ENCODE peak calls at places on chromosomes 16 and 17, in six cellular contexts. F is GM12878, S is NB4, H is A549, B is HepG2, I is K562. Y is an unnamed sample.
A peak's percentile ranks its signal among the peaks of the same experiment; 100 is the strongest.

GRCh38 chr17:75823257-75824041 is 20.8 kb downstream of the UNC13D start:
- DNase-seq in F (no peak), S (no peak), H (no peak), B (no peak), I (no peak), Y (no peak)

GRCh38 chr16:27703121-27703520 is 153.2 kb downstream of the KATNIP start:
- DNase-seq in F (no peak), S (no peak), H (no peak), B (no peak), I (no peak), Y (no peak)

GRCh38 chr16:88703486-88704309 is 2.5 kb downstream of the RNF166 start:
- DNase-seq in F (no peak), S (peak; percentile 98), H (no peak), B (no peak), I (no peak), Y (peak; percentile 59)

GRCh38 chr16:23857256-23857891 is 21.6 kb downstream of the PRKCB start:
- DNase-seq in F (no peak), S (no peak), H (no peak), B (no peak), I (no peak), Y (no peak)

GRCh38 chr16:35798885-35799426 is 2339.5 kb downstream of the TP53TG3F start:
- DNase-seq in F (no peak), S (no peak), H (no peak), B (no peak), I (no peak), Y (no peak)

GRCh38 chr16:84190731-84191388 is at the start of gene ADAD2:
- DNase-seq in F (no peak), S (peak; percentile 39), H (peak; percentile 31), B (no peak), I (peak; percentile 87), Y (no peak)

GRCh38 chr16:53291757-53292392 is 142.4 kb upstream of the RBL2 start:
- DNase-seq in F (no peak), S (no peak), H (no peak), B (no peak), I (no peak), Y (no peak)

GRCh38 chr16:48526058-48526957 is 83.7 kb downstream of the N4BP1 start:
- DNase-seq in F (peak; percentile 40), S (no peak), H (peak; percentile 44), B (peak; percentile 85), I (no peak), Y (no peak)

GRCh38 chr17:62996221-62996620 is 30.2 kb downstream of the TANC2 start:
- DNase-seq in F (no peak), S (peak; percentile 38), H (no peak), B (no peak), I (no peak), Y (no peak)

GRCh38 chr16:883781-884180 is 83.2 kb upstream of the GNG13 start:
- DNase-seq in F (no peak), S (no peak), H (no peak), B (no peak), I (no peak), Y (no peak)

GRCh38 chr16:50154369-50154947 is 1.4 kb downstream of the TENT4B start:
- DNase-seq in F (no peak), S (peak; percentile 11), H (peak; percentile 12), B (no peak), I (peak; percentile 46), Y (peak; percentile 35)

GRCh38 chr17:44759096-44759915 is 518 bp downstream of the ADAM11 start:
- DNase-seq in F (no peak), S (no peak), H (no peak), B (no peak), I (peak; percentile 39), Y (no peak)

GRCh38 chr17:74432484-74433391 is 850 bp downstream of the GPRC5C start:
- DNase-seq in F (no peak), S (no peak), H (no peak), B (no peak), I (no peak), Y (no peak)

GRCh38 chr16:50839920-50840729 is 98.2 kb downstream of the CYLD start:
- DNase-seq in F (no peak), S (peak; percentile 19), H (no peak), B (no peak), I (no peak), Y (no peak)

GRCh38 chr16:62913333-62913732 is 877.1 kb upstream of the CDH8 start:
- DNase-seq in F (no peak), S (no peak), H (no peak), B (no peak), I (no peak), Y (no peak)

GRCh38 chr16:1642148-1642547 is 30.0 kb downstream of the CRAMP1 start:
- DNase-seq in F (no peak), S (no peak), H (no peak), B (no peak), I (no peak), Y (no peak)

GRCh38 chr17:31525801-31526549 is 134.5 kb downstream of the RAB11FIP4 start:
- DNase-seq in F (no peak), S (no peak), H (peak; percentile 89), B (peak; percentile 24), I (peak; percentile 47), Y (no peak)

GRCh38 chr16:27242868-27243590 is 25.5 kb downstream of the NSMCE1 start:
- DNase-seq in F (peak; percentile 71), S (no peak), H (peak; percentile 35), B (peak; percentile 83), I (peak; percentile 24), Y (peak; percentile 96)

GRCh38 chr16:56506941-56507340 is 12.9 kb downstream of the BBS2 start:
- DNase-seq in F (no peak), S (no peak), H (no peak), B (no peak), I (no peak), Y (peak; percentile 92)

DNA sequence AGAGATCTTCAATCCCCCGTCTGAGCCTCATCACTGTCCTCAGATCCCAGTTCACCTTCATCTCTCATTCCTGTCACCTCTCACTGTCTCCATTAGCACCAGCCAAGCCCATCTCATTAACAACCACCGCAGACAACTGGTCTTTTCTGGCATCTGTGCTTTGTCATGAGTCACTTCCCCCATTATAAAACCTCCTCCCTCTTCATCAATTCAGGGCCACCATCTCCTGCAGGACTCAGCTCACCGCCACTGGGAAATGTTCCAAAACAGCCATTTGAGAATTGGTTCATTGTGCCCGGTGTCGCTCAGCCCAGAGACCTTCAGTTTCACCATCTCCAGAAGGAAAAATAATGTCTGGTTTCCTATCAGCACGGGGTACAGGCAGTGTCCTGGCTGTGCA is 56.9 kb upstream of the TEKT3 start:
- DNase-seq in F (no peak), S (peak; percentile 75), H (no peak), B (no peak), I (no peak), Y (peak; percentile 51)
- TF ChIP-seq MYC in F (no peak), S (no peak), H (no peak), B (no peak), I (no peak), Y (no peak)

GRCh38 chr17:83050651-83051422 is 28.6 kb upstream of the METRNL start:
- DNase-seq in F (no peak), S (no peak), H (no peak), B (no peak), I (no peak), Y (no peak)
- TF ChIP-seq MYC in F (no peak), S (no peak), H (no peak), B (no peak), I (no peak), Y (no peak)

DNA sequence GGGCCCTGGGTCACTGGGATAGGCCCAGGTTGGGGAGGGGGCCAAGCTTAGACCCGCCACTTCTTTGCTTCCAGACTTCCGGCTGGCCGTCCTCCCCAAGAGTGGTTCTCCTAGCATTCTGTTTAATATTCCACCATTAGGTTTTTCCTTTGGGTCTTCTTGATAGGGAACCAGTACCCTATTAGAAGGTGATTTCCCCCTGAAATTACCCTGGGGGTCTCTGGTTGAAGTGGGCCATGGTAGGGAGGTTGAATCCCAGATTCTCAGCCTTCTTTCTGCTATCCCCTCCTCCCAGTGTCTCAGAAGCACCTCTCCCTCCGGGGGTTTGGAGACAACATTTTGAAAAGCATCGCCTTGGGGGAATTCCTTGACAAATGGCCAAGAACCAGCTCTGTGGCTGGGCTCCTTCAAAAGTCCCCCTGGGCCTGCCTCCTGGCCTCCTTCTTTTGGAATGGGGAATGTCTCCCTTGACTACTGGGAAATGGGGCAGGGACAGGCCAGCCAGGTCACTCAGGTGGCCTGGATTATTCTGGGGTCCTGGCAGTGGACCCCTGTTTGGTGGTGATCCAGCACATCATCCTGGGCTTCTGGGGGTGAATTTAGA is 5.7 kb downstream of the LASP1 start:
- DNase-seq in F (no peak), S (no peak), H (no peak), B (no peak), I (no peak), Y (no peak)
- TF ChIP-seq MYC in F (no peak), S (no peak), H (no peak), B (no peak), I (no peak), Y (no peak)

GRCh38 chr17:15741624-15742023 is 9.5 kb downstream of the TBC1D26 start:
- DNase-seq in F (no peak), S (no peak), H (no peak), B (no peak), I (no peak), Y (no peak)
- TF ChIP-seq MYC in F (no peak), S (no peak), H (no peak), B (no peak), I (no peak), Y (no peak)

DNA sequence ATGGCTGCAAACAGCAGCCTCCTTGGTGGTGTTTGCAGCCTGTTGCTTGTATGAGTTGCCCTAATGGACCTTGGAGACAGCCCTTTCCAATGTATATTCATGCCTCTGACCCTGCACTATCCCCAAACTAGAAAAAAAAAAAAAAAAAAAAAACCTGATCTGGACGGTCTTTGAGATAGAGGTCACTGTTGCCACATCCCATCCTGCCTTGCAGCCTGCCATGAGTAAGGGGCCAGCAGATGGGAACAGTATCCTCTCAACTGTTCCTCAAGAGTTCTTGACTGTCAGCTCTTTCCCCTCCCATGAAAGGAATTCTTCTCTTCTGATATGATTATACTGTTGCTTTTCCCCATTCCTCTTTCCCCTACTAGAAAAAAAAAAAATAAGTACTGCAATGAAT is 152.4 kb downstream of the SSH2 start:
- DNase-seq in F (no peak), S (no peak), H (no peak), B (peak; percentile 9), I (no peak), Y (no peak)
- TF ChIP-seq MYC in F (no peak), S (no peak), H (no peak), B (no peak), I (no peak), Y (no peak)

Y was measured in endothelial cell of umbilical vein.